ENCODE peak calls at places on chromosomes 6 and 20, in nine cellular contexts. One of them, this sample, is unnamed.

GRCh38 chr20:63521602-63522001 is 1.0 kb downstream of the PPDPF start:
- DNase-seq in AG09309: no peak
- DNase-seq in CD4-positive, CD25-positive, alpha-beta regulatory T cell: no peak
- DNase-seq in HEK293T: no peak
- DNase-seq in stimulated activated CD8-positive, alpha-beta memory T cell treated with anti-CD3 and anti-CD28 coated beads, Interleukin-2, amount 100 ng/mL, for 1 hour: no peak
- DNase-seq in NCI-H460: no peak
- DNase-seq in psoas muscle: peak; percentile 20
- DNase-seq in fibroblast of villous mesenchyme: no peak
- DNase-seq in COR-L47: no peak
- DNase-seq in this sample: no peak

GRCh38 chr6:90274481-90275030 is 22.1 kb downstream of the BACH2 start:
- DNase-seq in COR-L47: no peak
- DNase-seq in stimulated activated CD8-positive, alpha-beta memory T cell treated with anti-CD3 and anti-CD28 coated beads, Interleukin-2, amount 100 ng/mL, for 1 hour: peak; percentile 69
- DNase-seq in HEK293T: no peak
- DNase-seq in NCI-H460: no peak
- DNase-seq in psoas muscle: no peak
- DNase-seq in fibroblast of villous mesenchyme: no peak
- DNase-seq in AG09309: no peak
- DNase-seq in CD4-positive, CD25-positive, alpha-beta regulatory T cell: peak; percentile 95
- DNase-seq in this sample: no peak

GRCh38 chr6:14861491-14861943 is 384.4 kb upstream of the JARID2 start:
- DNase-seq in CD4-positive, CD25-positive, alpha-beta regulatory T cell: no peak
- DNase-seq in stimulated activated CD8-positive, alpha-beta memory T cell treated with anti-CD3 and anti-CD28 coated beads, Interleukin-2, amount 100 ng/mL, for 1 hour: no peak
- DNase-seq in psoas muscle: no peak
- DNase-seq in HEK293T: no peak
- DNase-seq in NCI-H460: no peak
- DNase-seq in AG09309: no peak
- DNase-seq in COR-L47: no peak
- DNase-seq in fibroblast of villous mesenchyme: no peak
- DNase-seq in this sample: no peak

GRCh38 chr6:42166444-42167141 is 6.6 kb upstream of the GUCA1A start:
- DNase-seq in CD4-positive, CD25-positive, alpha-beta regulatory T cell: peak; percentile 68
- DNase-seq in HEK293T: peak; percentile 83
- DNase-seq in stimulated activated CD8-positive, alpha-beta memory T cell treated with anti-CD3 and anti-CD28 coated beads, Interleukin-2, amount 100 ng/mL, for 1 hour: peak; percentile 64
- DNase-seq in psoas muscle: peak; percentile 45
- DNase-seq in NCI-H460: peak; percentile 61
- DNase-seq in AG09309: no peak
- DNase-seq in COR-L47: peak; percentile 73
- DNase-seq in fibroblast of villous mesenchyme: peak; percentile 73
- DNase-seq in this sample: peak; percentile 97

GRCh38 chr20:10550204-10551118 is 115.4 kb downstream of the SLX4IP start:
- DNase-seq in CD4-positive, CD25-positive, alpha-beta regulatory T cell: peak; percentile 74
- DNase-seq in HEK293T: no peak
- DNase-seq in fibroblast of villous mesenchyme: no peak
- DNase-seq in COR-L47: no peak
- DNase-seq in AG09309: no peak
- DNase-seq in psoas muscle: no peak
- DNase-seq in NCI-H460: no peak
- DNase-seq in stimulated activated CD8-positive, alpha-beta memory T cell treated with anti-CD3 and anti-CD28 coated beads, Interleukin-2, amount 100 ng/mL, for 1 hour: no peak
- DNase-seq in this sample: no peak

GRCh38 chr6:40743690-40744446 is 156.7 kb upstream of the LRFN2 start:
- DNase-seq in CD4-positive, CD25-positive, alpha-beta regulatory T cell: no peak
- DNase-seq in stimulated activated CD8-positive, alpha-beta memory T cell treated with anti-CD3 and anti-CD28 coated beads, Interleukin-2, amount 100 ng/mL, for 1 hour: no peak
- DNase-seq in COR-L47: no peak
- DNase-seq in NCI-H460: no peak
- DNase-seq in HEK293T: no peak
- DNase-seq in AG09309: no peak
- DNase-seq in psoas muscle: no peak
- DNase-seq in fibroblast of villous mesenchyme: no peak
- DNase-seq in this sample: no peak

GRCh38 chr6:153135681-153136080 is 4.6 kb upstream of the RGS17 start:
- DNase-seq in AG09309: no peak
- DNase-seq in NCI-H460: no peak
- DNase-seq in fibroblast of villous mesenchyme: no peak
- DNase-seq in stimulated activated CD8-positive, alpha-beta memory T cell treated with anti-CD3 and anti-CD28 coated beads, Interleukin-2, amount 100 ng/mL, for 1 hour: no peak
- DNase-seq in HEK293T: no peak
- DNase-seq in COR-L47: no peak
- DNase-seq in CD4-positive, CD25-positive, alpha-beta regulatory T cell: no peak
- DNase-seq in psoas muscle: no peak
- DNase-seq in this sample: no peak

GRCh38 chr6:2986722-2987196 is 12.9 kb upstream of the NQO2 start:
- DNase-seq in COR-L47: no peak
- DNase-seq in psoas muscle: no peak
- DNase-seq in CD4-positive, CD25-positive, alpha-beta regulatory T cell: no peak
- DNase-seq in NCI-H460: no peak
- DNase-seq in stimulated activated CD8-positive, alpha-beta memory T cell treated with anti-CD3 and anti-CD28 coated beads, Interleukin-2, amount 100 ng/mL, for 1 hour: no peak
- DNase-seq in AG09309: peak; percentile 77
- DNase-seq in fibroblast of villous mesenchyme: peak; percentile 75
- DNase-seq in HEK293T: no peak
- DNase-seq in this sample: peak; percentile 53

GRCh38 chr20:61331542-61331941 is 79.5 kb downstream of the CDH4 start:
- DNase-seq in AG09309: no peak
- DNase-seq in HEK293T: no peak
- DNase-seq in fibroblast of villous mesenchyme: no peak
- DNase-seq in NCI-H460: no peak
- DNase-seq in stimulated activated CD8-positive, alpha-beta memory T cell treated with anti-CD3 and anti-CD28 coated beads, Interleukin-2, amount 100 ng/mL, for 1 hour: no peak
- DNase-seq in psoas muscle: no peak
- DNase-seq in COR-L47: no peak
- DNase-seq in CD4-positive, CD25-positive, alpha-beta regulatory T cell: no peak
- DNase-seq in this sample: no peak

GRCh38 chr6:10404799-10405524 is 9.9 kb downstream of the TFAP2A start:
- DNase-seq in AG09309: no peak
- DNase-seq in HEK293T: no peak
- DNase-seq in NCI-H460: no peak
- DNase-seq in psoas muscle: no peak
- DNase-seq in stimulated activated CD8-positive, alpha-beta memory T cell treated with anti-CD3 and anti-CD28 coated beads, Interleukin-2, amount 100 ng/mL, for 1 hour: no peak
- DNase-seq in fibroblast of villous mesenchyme: no peak
- DNase-seq in COR-L47: no peak
- DNase-seq in CD4-positive, CD25-positive, alpha-beta regulatory T cell: no peak
- DNase-seq in this sample: peak; percentile 5

GRCh38 chr6:93962566-93962965 is 543.2 kb upstream of the EPHA7 start:
- DNase-seq in NCI-H460: no peak
- DNase-seq in AG09309: no peak
- DNase-seq in stimulated activated CD8-positive, alpha-beta memory T cell treated with anti-CD3 and anti-CD28 coated beads, Interleukin-2, amount 100 ng/mL, for 1 hour: no peak
- DNase-seq in fibroblast of villous mesenchyme: no peak
- DNase-seq in COR-L47: no peak
- DNase-seq in psoas muscle: no peak
- DNase-seq in HEK293T: no peak
- DNase-seq in CD4-positive, CD25-positive, alpha-beta regulatory T cell: peak; percentile 0
- DNase-seq in this sample: no peak

GRCh38 chr6:130152908-130153510 is 69.7 kb downstream of the SAMD3 start:
- DNase-seq in fibroblast of villous mesenchyme: no peak
- DNase-seq in COR-L47: no peak
- DNase-seq in AG09309: no peak
- DNase-seq in stimulated activated CD8-positive, alpha-beta memory T cell treated with anti-CD3 and anti-CD28 coated beads, Interleukin-2, amount 100 ng/mL, for 1 hour: no peak
- DNase-seq in HEK293T: no peak
- DNase-seq in CD4-positive, CD25-positive, alpha-beta regulatory T cell: no peak
- DNase-seq in NCI-H460: no peak
- DNase-seq in psoas muscle: no peak
- DNase-seq in this sample: no peak

GRCh38 chr20:15248618-15249395 is 911.4 kb upstream of the FLRT3 start:
- DNase-seq in fibroblast of villous mesenchyme: no peak
- DNase-seq in COR-L47: no peak
- DNase-seq in HEK293T: no peak
- DNase-seq in CD4-positive, CD25-positive, alpha-beta regulatory T cell: no peak
- DNase-seq in psoas muscle: no peak
- DNase-seq in stimulated activated CD8-positive, alpha-beta memory T cell treated with anti-CD3 and anti-CD28 coated beads, Interleukin-2, amount 100 ng/mL, for 1 hour: no peak
- DNase-seq in AG09309: no peak
- DNase-seq in NCI-H460: no peak
- DNase-seq in this sample: no peak

GRCh38 chr6:34527751-34528670 is 28.1 kb downstream of the SPDEF start:
- DNase-seq in CD4-positive, CD25-positive, alpha-beta regulatory T cell: peak; percentile 4
- DNase-seq in fibroblast of villous mesenchyme: no peak
- DNase-seq in psoas muscle: no peak
- DNase-seq in AG09309: no peak
- DNase-seq in HEK293T: no peak
- DNase-seq in stimulated activated CD8-positive, alpha-beta memory T cell treated with anti-CD3 and anti-CD28 coated beads, Interleukin-2, amount 100 ng/mL, for 1 hour: no peak
- DNase-seq in COR-L47: no peak
- DNase-seq in NCI-H460: peak; percentile 12
- DNase-seq in this sample: no peak

GRCh38 chr20:57435498-57436222 is 44.5 kb downstream of the RBM38 start:
- DNase-seq in AG09309: no peak
- DNase-seq in psoas muscle: peak; percentile 85
- DNase-seq in HEK293T: no peak
- DNase-seq in fibroblast of villous mesenchyme: no peak
- DNase-seq in NCI-H460: peak; percentile 35
- DNase-seq in COR-L47: peak; percentile 96
- DNase-seq in stimulated activated CD8-positive, alpha-beta memory T cell treated with anti-CD3 and anti-CD28 coated beads, Interleukin-2, amount 100 ng/mL, for 1 hour: no peak
- DNase-seq in CD4-positive, CD25-positive, alpha-beta regulatory T cell: peak; percentile 61
- DNase-seq in this sample: peak; percentile 100

GRCh38 chr6:37940074-37940847 is 120.7 kb downstream of the ZFAND3 start:
- DNase-seq in HEK293T: no peak
- DNase-seq in CD4-positive, CD25-positive, alpha-beta regulatory T cell: no peak
- DNase-seq in COR-L47: no peak
- DNase-seq in fibroblast of villous mesenchyme: peak; percentile 65
- DNase-seq in psoas muscle: no peak
- DNase-seq in NCI-H460: no peak
- DNase-seq in stimulated activated CD8-positive, alpha-beta memory T cell treated with anti-CD3 and anti-CD28 coated beads, Interleukin-2, amount 100 ng/mL, for 1 hour: no peak
- DNase-seq in AG09309: no peak
- DNase-seq in this sample: no peak

GRCh38 chr20:61205769-61206168 is 46.3 kb upstream of the CDH4 start:
- DNase-seq in psoas muscle: no peak
- DNase-seq in CD4-positive, CD25-positive, alpha-beta regulatory T cell: no peak
- DNase-seq in AG09309: no peak
- DNase-seq in stimulated activated CD8-positive, alpha-beta memory T cell treated with anti-CD3 and anti-CD28 coated beads, Interleukin-2, amount 100 ng/mL, for 1 hour: no peak
- DNase-seq in COR-L47: no peak
- DNase-seq in NCI-H460: no peak
- DNase-seq in fibroblast of villous mesenchyme: no peak
- DNase-seq in HEK293T: no peak
- DNase-seq in this sample: no peak

GRCh38 chr6:4884646-4885427 is 108.6 kb downstream of the CDYL start:
- DNase-seq in CD4-positive, CD25-positive, alpha-beta regulatory T cell: no peak
- DNase-seq in HEK293T: no peak
- DNase-seq in psoas muscle: no peak
- DNase-seq in AG09309: no peak
- DNase-seq in fibroblast of villous mesenchyme: no peak
- DNase-seq in COR-L47: peak; percentile 29
- DNase-seq in stimulated activated CD8-positive, alpha-beta memory T cell treated with anti-CD3 and anti-CD28 coated beads, Interleukin-2, amount 100 ng/mL, for 1 hour: no peak
- DNase-seq in NCI-H460: no peak
- DNase-seq in this sample: no peak

GRCh38 chr6:170297577-170298330 is 6.9 kb upstream of the DLL1 start:
- DNase-seq in stimulated activated CD8-positive, alpha-beta memory T cell treated with anti-CD3 and anti-CD28 coated beads, Interleukin-2, amount 100 ng/mL, for 1 hour: no peak
- DNase-seq in psoas muscle: no peak
- DNase-seq in AG09309: no peak
- DNase-seq in fibroblast of villous mesenchyme: peak; percentile 48
- DNase-seq in NCI-H460: no peak
- DNase-seq in HEK293T: no peak
- DNase-seq in CD4-positive, CD25-positive, alpha-beta regulatory T cell: no peak
- DNase-seq in COR-L47: no peak
- DNase-seq in this sample: no peak

GRCh38 chr6:154754152-154754551 is 20.9 kb downstream of the SCAF8 start:
- DNase-seq in HEK293T: no peak
- DNase-seq in COR-L47: no peak
- DNase-seq in stimulated activated CD8-positive, alpha-beta memory T cell treated with anti-CD3 and anti-CD28 coated beads, Interleukin-2, amount 100 ng/mL, for 1 hour: no peak
- DNase-seq in CD4-positive, CD25-positive, alpha-beta regulatory T cell: no peak
- DNase-seq in NCI-H460: no peak
- DNase-seq in fibroblast of villous mesenchyme: peak; percentile 78
- DNase-seq in AG09309: no peak
- DNase-seq in psoas muscle: no peak
- DNase-seq in this sample: no peak

GRCh38 chr20:40249805-40250204 is 439.2 kb downstream of the MAFB start:
- DNase-seq in NCI-H460: no peak
- DNase-seq in CD4-positive, CD25-positive, alpha-beta regulatory T cell: no peak
- DNase-seq in AG09309: no peak
- DNase-seq in stimulated activated CD8-positive, alpha-beta memory T cell treated with anti-CD3 and anti-CD28 coated beads, Interleukin-2, amount 100 ng/mL, for 1 hour: no peak
- DNase-seq in fibroblast of villous mesenchyme: no peak
- DNase-seq in psoas muscle: no peak
- DNase-seq in COR-L47: no peak
- DNase-seq in HEK293T: no peak
- DNase-seq in this sample: no peak

GRCh38 chr20:61905781-61906523 is 159.7 kb downstream of the TAF4 start:
- DNase-seq in psoas muscle: no peak
- DNase-seq in CD4-positive, CD25-positive, alpha-beta regulatory T cell: no peak
- DNase-seq in fibroblast of villous mesenchyme: no peak
- DNase-seq in HEK293T: no peak
- DNase-seq in stimulated activated CD8-positive, alpha-beta memory T cell treated with anti-CD3 and anti-CD28 coated beads, Interleukin-2, amount 100 ng/mL, for 1 hour: no peak
- DNase-seq in NCI-H460: no peak
- DNase-seq in AG09309: no peak
- DNase-seq in COR-L47: no peak
- DNase-seq in this sample: no peak

This sample was measured in HT-29.